ENCODE peak calls at places on chromosomes 3 and 15, in seven cellular contexts. P is RWPE2, K is K562, W is AG10803, N is astrocyte of the spinal cord, F is mucosa of descending colon, T is right lobe of liver. Y is an unnamed sample.

GRCh38 chr3:62332771-62333381 is 40.5 kb downstream of the FEZF2 start:
- DNase-seq in P (no peak), K (no peak), W (peak), N (peak), F (peak), T (no peak), Y (peak)

GRCh38 chr3:66236281-66236680 is 15.5 kb downstream of the SLC25A26 start:
- DNase-seq in P (no peak), K (no peak), W (peak), N (peak), F (no peak), T (no peak), Y (no peak)

GRCh38 chr3:120174811-120175210 is 80.6 kb upstream of the GSK3B start:
- DNase-seq in P (no peak), K (no peak), W (no peak), N (no peak), F (no peak), T (no peak), Y (no peak)

GRCh38 chr3:14890470-14890869 is 56.9 kb upstream of the NR2C2 start:
- DNase-seq in P (no peak), K (no peak), W (peak), N (no peak), F (no peak), T (no peak), Y (no peak)

GRCh38 chr3:122774564-122774963 is 19.1 kb downstream of the HSPBAP1 start:
- DNase-seq in P (no peak), K (no peak), W (peak), N (no peak), F (no peak), T (no peak), Y (no peak)

GRCh38 chr3:32817195-32817560 is 619 bp upstream of the TRIM71 start:
- DNase-seq in P (no peak), K (no peak), W (no peak), N (no peak), F (no peak), T (no peak), Y (no peak)

GRCh38 chr15:66657062-66658020 is 44.7 kb upstream of the SMAD6 start:
- DNase-seq in P (no peak), K (no peak), W (peak), N (no peak), F (no peak), T (no peak), Y (no peak)

GRCh38 chr3:69433016-69433937 is 47.4 kb upstream of the FRMD4B start:
- DNase-seq in P (no peak), K (no peak), W (no peak), N (no peak), F (no peak), T (no peak), Y (no peak)

GRCh38 chr3:157134620-157135191 is 25.2 kb downstream of the CCNL1 start:
- DNase-seq in P (no peak), K (no peak), W (peak), N (peak), F (no peak), T (peak), Y (no peak)

GRCh38 chr3:156681003-156681402 is 6.6 kb downstream of the TIPARP start:
- DNase-seq in P (peak), K (no peak), W (peak), N (peak), F (no peak), T (no peak), Y (peak)

GRCh38 chr3:49428697-49429100 is 425 bp downstream of the NICN1 start:
- DNase-seq in P (no peak), K (no peak), W (no peak), N (no peak), F (no peak), T (no peak), Y (no peak)

GRCh38 chr15:63997715-63998442 is 48.4 kb downstream of the DAPK2 start:
- DNase-seq in P (no peak), K (no peak), W (no peak), N (no peak), F (no peak), T (no peak), Y (no peak)

GRCh38 chr3:120645083-120645800 is 36.8 kb downstream of the HGD start:
- DNase-seq in P (no peak), K (no peak), W (peak), N (no peak), F (no peak), T (no peak), Y (no peak)

GRCh38 chr3:26376131-26376530 is 246.4 kb upstream of the LRRC3B start:
- DNase-seq in P (no peak), K (no peak), W (no peak), N (no peak), F (no peak), T (no peak), Y (no peak)

GRCh38 chr15:68526269-68526668 is 52.5 kb upstream of the CORO2B start:
- DNase-seq in P (no peak), K (no peak), W (peak), N (peak), F (no peak), T (no peak), Y (no peak)

GRCh38 chr15:66071160-66071559 is 182.4 kb downstream of the MEGF11 start:
- DNase-seq in P (peak), K (no peak), W (no peak), N (no peak), F (no peak), T (peak), Y (no peak)

GRCh38 chr15:47517737-47518136 is 199.6 kb upstream of the SEMA6D start:
- DNase-seq in P (no peak), K (no peak), W (no peak), N (peak), F (no peak), T (no peak), Y (no peak)

GRCh38 chr3:46566040-46566631 is at the start of gene LRRC2:
- DNase-seq in P (no peak), K (no peak), W (peak), N (peak), F (peak), T (peak), Y (peak)

GRCh38 chr15:91129436-91129835 is 29.4 kb downstream of the SV2B start:
- DNase-seq in P (no peak), K (no peak), W (no peak), N (no peak), F (no peak), T (no peak), Y (no peak)

GRCh38 chr3:5019411-5020261 is 40.4 kb downstream of the BHLHE40 start:
- DNase-seq in P (no peak), K (peak), W (no peak), N (no peak), F (peak), T (no peak), Y (no peak)

GRCh38 chr15:101031203-101031602 is 112.0 kb downstream of the LRRK1 start:
- DNase-seq in P (peak), K (no peak), W (no peak), N (no peak), F (no peak), T (peak), Y (peak)

GRCh38 chr15:74038707-74039655 is 43.4 kb downstream of the GOLGA6A start:
- DNase-seq in P (no peak), K (peak), W (peak), N (no peak), F (no peak), T (no peak), Y (no peak)

GRCh38 chr3:119681279-119681678 is 4.1 kb upstream of the COX17 start:
- DNase-seq in P (no peak), K (no peak), W (peak), N (peak), F (no peak), T (no peak), Y (peak)

GRCh38 chr3:56468184-56469106 is at the start of gene ERC2:
- DNase-seq in P (no peak), K (peak), W (peak), N (peak), F (peak), T (no peak), Y (peak)

GRCh38 chr15:35506272-35506870 is 39.6 kb downstream of the DPH6 start:
- DNase-seq in P (no peak), K (no peak), W (no peak), N (no peak), F (no peak), T (no peak), Y (no peak)

GRCh38 chr3:52437326-52438103 is 7.4 kb downstream of the SEMA3G start:
- DNase-seq in P (no peak), K (no peak), W (no peak), N (no peak), F (peak), T (peak), Y (no peak)

GRCh38 chr3:12896206-12896697 is 54.9 kb upstream of the RPL32 start:
- DNase-seq in P (no peak), K (peak), W (peak), N (no peak), F (no peak), T (no peak), Y (no peak)

GRCh38 chr3:80770106-80771079 is 991.1 kb downstream of the GBE1 start:
- DNase-seq in P (no peak), K (peak), W (no peak), N (peak), F (no peak), T (no peak), Y (no peak)

GRCh38 chr3:168622795-168623194 is 527.1 kb upstream of the GOLIM4 start:
- DNase-seq in P (no peak), K (no peak), W (no peak), N (no peak), F (no peak), T (no peak), Y (no peak)

GRCh38 chr3:88480822-88481221 is 331.1 kb downstream of the C3orf38 start:
- DNase-seq in P (no peak), K (no peak), W (no peak), N (no peak), F (no peak), T (no peak), Y (no peak)

GRCh38 chr3:106299300-106300098 is 430.7 kb upstream of the CBLB start:
- DNase-seq in P (no peak), K (no peak), W (peak), N (peak), F (no peak), T (no peak), Y (peak)

GRCh38 chr15:72338617-72339321 is 18.8 kb upstream of the CELF6 start:
- DNase-seq in P (no peak), K (no peak), W (peak), N (peak), F (no peak), T (no peak), Y (no peak)

GRCh38 chr3:159969-160368 is 36.6 kb upstream of the CHL1 start:
- DNase-seq in P (no peak), K (no peak), W (no peak), N (no peak), F (no peak), T (no peak), Y (no peak)

GRCh38 chr3:31503456-31503855 is 29.3 kb upstream of the STT3B start:
- DNase-seq in P (no peak), K (no peak), W (peak), N (no peak), F (no peak), T (no peak), Y (no peak)

GRCh38 chr15:28125673-28126651 is 26.8 kb upstream of the OCA2 start:
- DNase-seq in P (peak), K (peak), W (peak), N (peak), F (peak), T (no peak), Y (no peak)

GRCh38 chr3:155106059-155106458 is 25.9 kb downstream of the MME start:
- DNase-seq in P (no peak), K (no peak), W (peak), N (no peak), F (no peak), T (no peak), Y (no peak)

GRCh38 chr3:12155264-12155663 is 3.4 kb downstream of the TIMP4 start:
- DNase-seq in P (no peak), K (no peak), W (no peak), N (no peak), F (no peak), T (no peak), Y (no peak)

GRCh38 chr3:36494461-36495109 is 114.3 kb downstream of the STAC start:
- DNase-seq in P (no peak), K (no peak), W (peak), N (peak), F (peak), T (no peak), Y (no peak)

GRCh38 chr3:196298521-196298920 is 11.0 kb upstream of the PCYT1A start:
- DNase-seq in P (no peak), K (no peak), W (no peak), N (no peak), F (no peak), T (no peak), Y (no peak)

GRCh38 chr3:135706758-135707375 is 258.7 kb upstream of the PPP2R3A start:
- DNase-seq in P (no peak), K (no peak), W (no peak), N (no peak), F (no peak), T (no peak), Y (peak)

GRCh38 chr3:42072583-42072924 is 18.6 kb upstream of the TRAK1 start:
- DNase-seq in P (no peak), K (no peak), W (no peak), N (no peak), F (no peak), T (no peak), Y (no peak)
- H3K4me3 ChIP-seq in P (no peak), K (no peak), W (peak), N (no peak), F (no peak), T (peak), Y (peak)

GRCh38 chr3:44529927-44530326 is 25.1 kb upstream of the ZKSCAN7 start:
- DNase-seq in P (no peak), K (no peak), W (peak), N (no peak), F (peak), T (no peak), Y (no peak)
- TF ChIP-seq CTCF in P (peak), K (peak), W (peak), N (peak), F (no peak), T (peak), Y (peak)

GRCh38 chr3:44337253-44337652 is 1.3 kb upstream of the TCAIM start:
- DNase-seq in P (no peak), K (no peak), W (peak), N (peak), F (no peak), T (no peak), Y (no peak)
- H3K4me3 ChIP-seq in P (peak), K (peak), W (peak), N (peak), F (no peak), T (peak), Y (no peak)

GRCh38 chr3:182364323-182364722 is 429.0 kb upstream of the ATP11B start:
- DNase-seq in P (no peak), K (no peak), W (no peak), N (peak), F (peak), T (no peak), Y (no peak)
- TF ChIP-seq CTCF in P (peak), K (peak), W (no peak), N (peak), F (no peak), T (no peak), Y (peak)

GRCh38 chr3:47772788-47773187 is 8.9 kb downstream of the SMARCC1 start:
- DNase-seq in P (no peak), K (no peak), W (no peak), N (no peak), F (no peak), T (no peak), Y (no peak)

GRCh38 chr3:47766186-47766585 is 15.5 kb downstream of the SMARCC1 start:
- DNase-seq in P (no peak), K (no peak), W (no peak), N (no peak), F (no peak), T (no peak), Y (no peak)

DNA sequence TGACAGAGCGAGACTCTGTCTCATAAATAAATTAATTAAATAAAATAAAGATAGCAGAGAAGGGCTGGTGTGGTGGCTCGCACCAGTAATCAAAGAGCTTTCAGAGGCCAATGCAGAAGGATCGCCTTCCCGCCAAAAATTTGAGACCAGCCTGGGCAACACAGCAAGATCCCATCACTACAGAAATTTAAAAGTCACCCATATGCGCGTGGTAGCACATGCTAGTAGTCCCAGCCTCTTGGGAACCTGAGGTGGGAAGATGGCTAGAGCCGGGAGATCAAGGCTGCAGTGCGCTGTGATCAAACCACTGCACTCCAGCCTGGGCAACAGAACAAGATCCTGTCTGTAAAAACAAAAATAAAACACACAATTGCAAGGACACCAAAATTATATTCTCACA is 9.6 kb downstream of the SMARCC1 start:
- DNase-seq in P (no peak), K (no peak), W (no peak), N (no peak), F (no peak), T (no peak), Y (no peak)
- H3K4me3 ChIP-seq in P (no peak), K (no peak), W (no peak), N (no peak), F (no peak), T (no peak), Y (no peak)

GRCh38 chr15:59396660-59397059 is 24.0 kb upstream of the MYO1E start:
- DNase-seq in P (no peak), K (no peak), W (no peak), N (no peak), F (no peak), T (no peak), Y (no peak)
- TF ChIP-seq CTCF in P (peak), K (no peak), W (no peak), N (no peak), F (no peak), T (no peak), Y (no peak)

GRCh38 chr3:9703240-9703639 is 393 bp upstream of the CPNE9 start:
- DNase-seq in P (no peak), K (no peak), W (no peak), N (no peak), F (no peak), T (no peak), Y (no peak)

GRCh38 chr3:9701006-9701405 is 2.6 kb upstream of the CPNE9 start:
- DNase-seq in P (no peak), K (no peak), W (no peak), N (no peak), F (no peak), T (no peak), Y (no peak)

GRCh38 chr3:9701711-9702110 is 1.9 kb upstream of the CPNE9 start:
- DNase-seq in P (no peak), K (no peak), W (no peak), N (no peak), F (no peak), T (no peak), Y (no peak)

GRCh38 chr3:9704343-9705322 is 1.0 kb downstream of the CPNE9 start:
- DNase-seq in P (no peak), K (peak), W (no peak), N (no peak), F (peak), T (no peak), Y (peak)

GRCh38 chr3:9703736-9704342 is at the start of gene CPNE9:
- DNase-seq in P (no peak), K (peak), W (no peak), N (no peak), F (no peak), T (no peak), Y (peak)
- H3K4me3 ChIP-seq in P (peak), K (peak), W (peak), N (peak), F (no peak), T (no peak), Y (peak)

GRCh38 chr3:197583371-197583770 is 27.6 kb upstream of the BDH1 start:
- DNase-seq in P (no peak), K (no peak), W (no peak), N (no peak), F (no peak), T (no peak), Y (no peak)

GRCh38 chr3:197580253-197580691 is 24.5 kb upstream of the BDH1 start:
- DNase-seq in P (no peak), K (no peak), W (no peak), N (no peak), F (no peak), T (no peak), Y (no peak)

GRCh38 chr3:197589545-197589944 is 33.8 kb upstream of the BDH1 start:
- DNase-seq in P (no peak), K (no peak), W (no peak), N (no peak), F (peak), T (no peak), Y (no peak)

GRCh38 chr3:197586181-197586580 is 30.4 kb upstream of the BDH1 start:
- DNase-seq in P (no peak), K (no peak), W (no peak), N (no peak), F (no peak), T (no peak), Y (no peak)

DNA sequence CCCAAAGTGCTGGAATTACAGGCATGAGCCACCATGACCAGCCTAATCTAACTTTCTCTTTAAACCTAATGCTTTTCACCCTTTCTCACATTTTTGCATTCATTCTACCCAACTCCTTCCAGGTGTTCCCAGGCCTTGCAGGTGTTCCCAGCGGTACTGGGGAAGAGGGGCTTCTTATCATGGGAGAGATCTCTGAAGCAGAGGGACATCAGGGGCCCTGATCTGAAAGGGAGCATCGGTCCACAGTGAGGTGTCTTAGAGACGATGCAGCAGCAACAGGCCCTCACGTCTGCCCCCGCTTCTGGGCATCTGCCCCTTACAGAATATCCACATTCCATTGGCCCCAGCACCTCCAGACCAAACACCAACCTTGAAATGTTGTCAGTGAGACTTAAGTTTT is 29.0 kb upstream of the BDH1 start:
- DNase-seq in P (no peak), K (no peak), W (no peak), N (no peak), F (no peak), T (no peak), Y (no peak)
- TF ChIP-seq CTCF in P (no peak), K (no peak), W (no peak), N (no peak), F (no peak), T (no peak), Y (no peak)